ENCODE peak calls at places on chromosomes 2 and 18, in ten cellular contexts. P is A549, C is HepG2, U is ovary, A is stomach, S is tibial nerve, H is H1, Y is transverse colon, F is K562, L is SK-N-SH. B is an unnamed sample.

GRCh38 chr2:224887159-224887558 is 155.1 kb downstream of the DOCK10 start:
- DNase-seq in Y (no peak), C (no peak), A (no peak), L (no peak), H (no peak), P (no peak), F (no peak), S (no peak), U (no peak), B (no peak)

GRCh38 chr2:94956797-94957391 is 68.6 kb upstream of the MAL start:
- DNase-seq in Y (peak; percentile 17), P (peak; percentile 43), C (peak; percentile 13), F (peak; percentile 63), A (peak; percentile 39), H (no peak), U (no peak), S (no peak), L (peak; percentile 52), B (no peak)

GRCh38 chr18:49055787-49056186 is 105.0 kb upstream of the SMAD7 start:
- DNase-seq in F (peak; percentile 20), A (peak; percentile 47), P (no peak), H (no peak), Y (peak; percentile 69), S (peak; percentile 47), L (no peak), U (no peak), C (no peak), B (peak; percentile 81)

GRCh38 chr2:200585730-200586643 is at the start of gene AOX1:
- DNase-seq in Y (peak; percentile 47), L (peak; percentile 49), A (peak; percentile 48), U (peak; percentile 87), F (no peak), H (peak; percentile 68), C (peak; percentile 70), S (peak; percentile 59), P (no peak), B (peak; percentile 86)

GRCh38 chr2:144596074-144596871 is 76.4 kb upstream of the ZEB2 start:
- DNase-seq in A (no peak), L (peak; percentile 12), S (no peak), U (no peak), P (peak; percentile 13), F (no peak), Y (no peak), C (peak; percentile 33), H (no peak), B (no peak)

GRCh38 chr2:10659898-10660568 is 29.7 kb downstream of the NOL10 start:
- DNase-seq in Y (peak; percentile 56), H (no peak), F (peak; percentile 63), L (peak; percentile 70), S (no peak), A (peak; percentile 64), P (peak; percentile 65), C (peak; percentile 48), U (peak; percentile 50), B (no peak)

GRCh38 chr2:112173646-112174319 is 35.6 kb downstream of the FBLN7 start:
- DNase-seq in H (no peak), Y (no peak), U (no peak), S (no peak), F (no peak), L (peak; percentile 65), P (no peak), C (peak; percentile 13), A (no peak), B (no peak)

GRCh38 chr2:213317929-213318328 is 33.7 kb downstream of the SPAG16 start:
- DNase-seq in P (no peak), U (no peak), L (no peak), H (no peak), A (no peak), Y (no peak), S (no peak), F (no peak), C (no peak), B (no peak)

DNA sequence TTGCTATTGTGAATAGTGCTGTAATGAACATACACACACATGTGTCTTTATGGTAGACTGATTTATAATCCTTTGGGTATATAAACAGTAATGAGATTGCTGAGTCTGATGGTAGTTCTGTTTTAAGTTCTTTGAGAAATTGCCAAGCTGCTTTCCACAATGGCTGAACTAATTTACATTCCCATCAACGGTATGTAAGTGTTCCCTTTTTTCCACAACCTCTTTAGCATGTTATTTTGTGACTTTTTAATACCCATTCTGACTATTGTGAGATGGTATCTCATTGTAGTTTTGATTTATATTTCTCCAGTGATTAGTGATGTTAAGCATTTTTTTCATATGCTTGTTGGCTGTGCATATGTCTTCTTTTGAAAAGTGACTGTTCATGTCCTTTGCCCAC is 86.7 kb downstream of the TTC27 start:
- DNase-seq in L (no peak), P (no peak), F (no peak), S (no peak), H (no peak), U (no peak), Y (no peak), C (no peak), A (no peak), B (no peak)
- H3K27ac ChIP-seq in L (peak overlapping the region; percentile 6), P (no peak overlapping the region), F (no peak overlapping the region), S (no peak overlapping the region), H (no peak overlapping the region), U (no peak overlapping the region), Y (no peak overlapping the region), C (no peak overlapping the region), A (no peak overlapping the region), B (no peak overlapping the region)

GRCh38 chr18:45753251-45753650 is 29.3 kb downstream of the SLC14A1 start:
- DNase-seq in S (no peak), C (no peak), Y (no peak), U (no peak), L (no peak), P (no peak), A (no peak), H (no peak), F (no peak), B (no peak)

GRCh38 chr18:45752681-45753080 is 28.7 kb downstream of the SLC14A1 start:
- DNase-seq in U (no peak), P (no peak), L (no peak), H (no peak), C (no peak), F (no peak), A (no peak), S (no peak), Y (no peak), B (no peak)

GRCh38 chr18:45757005-45757404 is 33.0 kb downstream of the SLC14A1 start:
- DNase-seq in S (no peak), F (no peak), U (no peak), C (no peak), P (no peak), Y (no peak), H (no peak), A (no peak), L (no peak), B (no peak)

GRCh38 chr18:45760443-45761036 is 36.6 kb downstream of the SLC14A1 start:
- DNase-seq in C (no peak), S (no peak), L (no peak), P (no peak), Y (no peak), F (no peak), H (no peak), U (no peak), A (no peak), B (no peak)

DNA sequence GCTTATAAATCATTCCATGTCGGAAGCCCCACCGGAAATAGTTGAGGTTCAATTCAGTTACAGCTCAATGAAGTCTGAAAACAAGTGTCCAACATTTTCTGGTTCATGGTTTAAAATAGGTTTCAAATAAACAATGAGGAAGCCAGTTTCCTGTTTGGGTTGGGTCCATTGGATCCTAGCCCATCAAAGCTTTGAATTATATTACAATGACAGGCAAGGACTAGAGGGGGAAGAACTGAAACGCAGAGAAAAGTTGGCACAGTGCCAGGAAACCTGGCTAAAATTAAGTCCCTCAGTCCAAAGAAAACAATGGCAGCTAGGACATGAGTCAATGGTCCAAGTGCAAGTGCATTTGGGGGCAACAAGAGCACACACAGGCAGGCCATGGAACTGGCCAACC is 32.0 kb downstream of the SLC14A1 start:
- DNase-seq in Y (no peak), S (no peak), P (no peak), A (peak; percentile 29), H (no peak), L (no peak), U (no peak), C (no peak), F (no peak), B (no peak)
- TF ChIP-seq EP300 in Y (no peak), S (peak; percentile 31), P (no peak), A (no peak), H (no peak), L (no peak), U (no peak), C (no peak), F (no peak), B (no peak)

DNA sequence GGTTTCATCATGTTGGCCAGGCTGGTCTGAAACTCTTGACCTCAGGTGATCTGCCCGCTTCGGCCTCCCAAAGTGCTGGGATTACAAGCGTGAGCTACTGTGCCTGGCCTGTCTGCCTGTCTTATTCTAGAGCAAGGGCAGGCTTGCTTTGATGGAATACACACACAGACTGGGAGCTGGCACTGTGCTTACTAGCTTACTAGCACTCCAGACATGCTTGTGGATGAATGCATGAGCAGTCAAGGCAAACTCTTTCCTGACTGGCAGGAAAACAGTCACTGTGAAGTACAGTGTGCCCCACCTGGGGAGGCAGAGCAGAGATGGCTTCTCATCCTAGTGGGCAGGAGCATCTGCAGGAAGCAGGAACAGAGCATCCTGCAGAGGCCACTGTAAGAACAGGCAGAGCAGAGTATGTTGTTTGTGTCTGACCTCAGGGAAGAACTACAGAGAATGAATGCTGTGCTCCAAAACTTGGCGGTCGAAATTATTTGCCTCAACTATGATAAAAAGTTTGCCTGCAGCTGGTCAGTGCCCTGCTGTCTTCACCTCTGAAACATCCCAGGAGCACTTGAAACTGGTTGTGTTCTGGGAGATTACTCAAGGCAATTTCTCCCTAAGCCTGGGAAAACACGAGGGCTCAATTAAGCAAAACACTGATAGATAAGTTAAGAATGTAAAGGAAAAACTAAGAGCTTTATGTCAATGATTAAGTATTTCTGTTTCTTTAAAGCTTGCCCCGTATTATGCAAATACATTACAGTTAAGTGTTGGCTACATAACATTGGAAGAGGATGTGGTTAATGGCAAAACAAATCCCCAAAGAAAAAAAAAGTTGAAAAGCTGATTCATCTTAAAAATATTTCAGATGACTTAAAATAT is 102.4 kb downstream of the VAPA start:
- DNase-seq in C (no peak), H (no peak), Y (no peak), U (no peak), L (peak; percentile 34), P (no peak), F (no peak), A (no peak), S (no peak), B (no peak)
- TF ChIP-seq CTCF in C (peak; percentile 25), H (peak; percentile 40), Y (no peak), U (no peak), L (peak; percentile 45), P (no peak), F (no peak), A (peak; percentile 16), S (peak; percentile 8), B (no peak)

GRCh38 chr2:208249241-208249640 is 5.6 kb downstream of the IDH1 start:
- DNase-seq in Y (no peak), U (no peak), L (no peak), A (no peak), H (no peak), F (no peak), S (no peak), C (no peak), P (no peak), B (no peak)

GRCh38 chr2:208248601-208249000 is 6.3 kb downstream of the IDH1 start:
- DNase-seq in Y (no peak), L (no peak), H (no peak), U (no peak), A (no peak), P (no peak), S (no peak), C (no peak), F (no peak), B (no peak)

GRCh38 chr2:208251098-208251497 is 3.8 kb downstream of the IDH1 start:
- DNase-seq in A (no peak), L (no peak), C (no peak), H (no peak), Y (no peak), P (no peak), U (no peak), S (no peak), F (no peak), B (no peak)

GRCh38 chr2:208252766-208253492 is 1.9 kb downstream of the IDH1 start:
- DNase-seq in U (no peak), F (no peak), C (peak; percentile 48), L (no peak), P (no peak), Y (no peak), A (no peak), S (no peak), H (no peak), B (no peak)

DNA sequence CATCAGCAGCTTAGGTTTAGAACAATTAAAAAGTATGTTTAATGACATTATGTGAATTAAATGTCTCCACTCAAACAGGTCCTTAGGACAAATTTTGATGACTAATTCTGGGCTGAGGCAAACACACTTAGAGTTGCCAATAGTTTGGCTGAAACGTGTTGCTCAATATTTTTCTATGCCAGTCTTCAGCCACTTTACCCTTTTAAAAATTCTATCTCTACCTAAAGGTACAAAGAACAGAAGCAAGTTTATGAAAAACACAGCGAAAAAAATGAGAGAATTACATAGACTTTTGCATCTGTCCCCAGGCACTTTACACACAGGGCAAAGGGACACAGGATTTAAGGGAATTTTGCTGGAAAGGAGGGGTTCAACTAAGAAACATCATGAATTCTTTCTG is 4.5 kb downstream of the IDH1 start:
- DNase-seq in P (no peak), L (no peak), A (no peak), U (no peak), H (no peak), S (no peak), Y (no peak), C (no peak), F (no peak), B (no peak)
- H3K27ac ChIP-seq in P (peak overlapping the region; percentile 24), L (no peak overlapping the region), A (no peak overlapping the region), U (no peak overlapping the region), H (no peak overlapping the region), S (no peak overlapping the region), Y (no peak overlapping the region), C (peak overlapping the region; percentile 3), F (no peak overlapping the region), B (no peak overlapping the region)

B was measured in suprapubic skin.